ENCODE peak calls at places on chromosomes 16 and 17, in eight cellular contexts. One of them, this sample, is unnamed.

GRCh38 chr17:82278786-82279379 is 5.4 kb upstream of the CSNK1D start:
- DNase-seq in sigmoid colon: no peak
- DNase-seq in endothelial cell of umbilical vein: no peak
- DNase-seq in K562: no peak
- DNase-seq in breast epithelium: no peak
- DNase-seq in HCT116: no peak
- DNase-seq in prostate gland: no peak
- DNase-seq in stomach: no peak
- DNase-seq in this sample: no peak

GRCh38 chr17:34637041-34637547 is 57.7 kb downstream of the TMEM132E start:
- DNase-seq in sigmoid colon: no peak
- DNase-seq in breast epithelium: no peak
- DNase-seq in HCT116: no peak
- DNase-seq in prostate gland: no peak
- DNase-seq in K562: no peak
- DNase-seq in endothelial cell of umbilical vein: no peak
- DNase-seq in stomach: no peak
- DNase-seq in this sample: no peak

GRCh38 chr17:8955021-8955420 is 10.5 kb downstream of the PIK3R5 start:
- DNase-seq in prostate gland: no peak
- DNase-seq in stomach: no peak
- DNase-seq in breast epithelium: no peak
- DNase-seq in HCT116: no peak
- DNase-seq in K562: no peak
- DNase-seq in endothelial cell of umbilical vein: no peak
- DNase-seq in sigmoid colon: no peak
- DNase-seq in this sample: no peak

GRCh38 chr16:89359296-89360147 is 130.8 kb downstream of the ANKRD11 start:
- DNase-seq in breast epithelium: no peak
- DNase-seq in prostate gland: no peak
- DNase-seq in HCT116: no peak
- DNase-seq in K562: no peak
- DNase-seq in endothelial cell of umbilical vein: peak
- DNase-seq in sigmoid colon: no peak
- DNase-seq in stomach: no peak
- DNase-seq in this sample: no peak

GRCh38 chr16:21524068-21524751 is 75.2 kb upstream of the METTL9 start:
- DNase-seq in prostate gland: no peak
- DNase-seq in breast epithelium: no peak
- DNase-seq in sigmoid colon: no peak
- DNase-seq in K562: no peak
- DNase-seq in stomach: no peak
- DNase-seq in endothelial cell of umbilical vein: no peak
- DNase-seq in HCT116: no peak
- DNase-seq in this sample: no peak

GRCh38 chr17:81641825-81642489 is 5.0 kb downstream of the TSPAN10 start:
- DNase-seq in K562: no peak
- DNase-seq in prostate gland: no peak
- DNase-seq in HCT116: no peak
- DNase-seq in sigmoid colon: no peak
- DNase-seq in endothelial cell of umbilical vein: no peak
- DNase-seq in breast epithelium: no peak
- DNase-seq in stomach: no peak
- DNase-seq in this sample: no peak

GRCh38 chr17:20944014-20944905 is 98.6 kb downstream of the USP22 start:
- DNase-seq in K562: peak
- DNase-seq in sigmoid colon: no peak
- DNase-seq in breast epithelium: peak
- DNase-seq in endothelial cell of umbilical vein: no peak
- DNase-seq in stomach: peak
- DNase-seq in HCT116: peak
- DNase-seq in prostate gland: peak
- DNase-seq in this sample: no peak

GRCh38 chr17:56751145-56751743 is 82.5 kb downstream of the C17orf67 start:
- DNase-seq in HCT116: no peak
- DNase-seq in sigmoid colon: no peak
- DNase-seq in breast epithelium: no peak
- DNase-seq in endothelial cell of umbilical vein: peak
- DNase-seq in prostate gland: no peak
- DNase-seq in stomach: no peak
- DNase-seq in K562: no peak
- DNase-seq in this sample: no peak

GRCh38 chr17:52027081-52027480 is 131.4 kb downstream of the CA10 start:
- DNase-seq in stomach: no peak
- DNase-seq in sigmoid colon: no peak
- DNase-seq in breast epithelium: no peak
- DNase-seq in K562: no peak
- DNase-seq in HCT116: no peak
- DNase-seq in prostate gland: no peak
- DNase-seq in endothelial cell of umbilical vein: no peak
- DNase-seq in this sample: no peak

GRCh38 chr17:65537845-65538678 is 23.4 kb downstream of the AXIN2 start:
- DNase-seq in stomach: no peak
- DNase-seq in K562: peak
- DNase-seq in sigmoid colon: no peak
- DNase-seq in prostate gland: no peak
- DNase-seq in HCT116: no peak
- DNase-seq in endothelial cell of umbilical vein: no peak
- DNase-seq in breast epithelium: no peak
- DNase-seq in this sample: no peak

GRCh38 chr16:1183235-1183907 is 30.5 kb downstream of the CACNA1H start:
- DNase-seq in HCT116: no peak
- DNase-seq in prostate gland: no peak
- DNase-seq in breast epithelium: no peak
- DNase-seq in endothelial cell of umbilical vein: peak
- DNase-seq in K562: no peak
- DNase-seq in stomach: no peak
- DNase-seq in sigmoid colon: peak
- DNase-seq in this sample: no peak

GRCh38 chr16:6884002-6884401 is 448.6 kb upstream of the RBFOX1 start:
- DNase-seq in prostate gland: no peak
- DNase-seq in sigmoid colon: no peak
- DNase-seq in K562: no peak
- DNase-seq in stomach: no peak
- DNase-seq in HCT116: no peak
- DNase-seq in breast epithelium: no peak
- DNase-seq in endothelial cell of umbilical vein: no peak
- DNase-seq in this sample: no peak

GRCh38 chr17:491086-492014 is 138.7 kb upstream of the RPH3AL start:
- DNase-seq in breast epithelium: peak
- DNase-seq in sigmoid colon: peak
- DNase-seq in stomach: peak
- DNase-seq in K562: peak
- DNase-seq in HCT116: no peak
- DNase-seq in endothelial cell of umbilical vein: peak
- DNase-seq in prostate gland: peak
- DNase-seq in this sample: peak

GRCh38 chr17:29573871-29574731 is 5.6 kb downstream of the TP53I13 start:
- DNase-seq in prostate gland: no peak
- DNase-seq in HCT116: no peak
- DNase-seq in endothelial cell of umbilical vein: no peak
- DNase-seq in sigmoid colon: peak
- DNase-seq in K562: no peak
- DNase-seq in stomach: no peak
- DNase-seq in breast epithelium: no peak
- DNase-seq in this sample: no peak

GRCh38 chr16:78684040-78684611 is 584.7 kb downstream of the WWOX start:
- DNase-seq in K562: no peak
- DNase-seq in stomach: peak
- DNase-seq in breast epithelium: no peak
- DNase-seq in HCT116: no peak
- DNase-seq in sigmoid colon: peak
- DNase-seq in prostate gland: no peak
- DNase-seq in endothelial cell of umbilical vein: no peak
- DNase-seq in this sample: no peak

GRCh38 chr16:51507286-51507685 is 356.2 kb upstream of the SALL1 start:
- DNase-seq in prostate gland: no peak
- DNase-seq in K562: no peak
- DNase-seq in stomach: no peak
- DNase-seq in sigmoid colon: no peak
- DNase-seq in breast epithelium: no peak
- DNase-seq in HCT116: no peak
- DNase-seq in endothelial cell of umbilical vein: no peak
- DNase-seq in this sample: no peak

GRCh38 chr17:15287533-15288267 is 22.6 kb upstream of the PMP22 start:
- DNase-seq in breast epithelium: no peak
- DNase-seq in stomach: no peak
- DNase-seq in sigmoid colon: peak
- DNase-seq in endothelial cell of umbilical vein: no peak
- DNase-seq in prostate gland: no peak
- DNase-seq in K562: no peak
- DNase-seq in HCT116: no peak
- DNase-seq in this sample: no peak

GRCh38 chr17:9755083-9755482 is 36.3 kb downstream of the DHRS7C start:
- DNase-seq in stomach: no peak
- DNase-seq in sigmoid colon: no peak
- DNase-seq in breast epithelium: no peak
- DNase-seq in prostate gland: no peak
- DNase-seq in HCT116: no peak
- DNase-seq in endothelial cell of umbilical vein: no peak
- DNase-seq in K562: no peak
- DNase-seq in this sample: no peak

GRCh38 chr16:74107795-74108610 is 188.6 kb upstream of the PSMD7 start:
- DNase-seq in HCT116: peak
- DNase-seq in breast epithelium: no peak
- DNase-seq in prostate gland: peak
- DNase-seq in stomach: peak
- DNase-seq in sigmoid colon: no peak
- DNase-seq in endothelial cell of umbilical vein: peak
- DNase-seq in K562: peak
- DNase-seq in this sample: no peak

GRCh38 chr17:43389022-43389947 is 9.5 kb upstream of the ARL4D start:
- DNase-seq in sigmoid colon: peak
- DNase-seq in endothelial cell of umbilical vein: peak
- DNase-seq in stomach: peak
- DNase-seq in HCT116: peak
- DNase-seq in breast epithelium: peak
- DNase-seq in K562: peak
- DNase-seq in prostate gland: peak
- DNase-seq in this sample: peak

GRCh38 chr16:23222929-23223328 is 40.4 kb downstream of the SCNN1G start:
- DNase-seq in HCT116: no peak
- DNase-seq in breast epithelium: no peak
- DNase-seq in stomach: no peak
- DNase-seq in sigmoid colon: no peak
- DNase-seq in prostate gland: no peak
- DNase-seq in K562: no peak
- DNase-seq in endothelial cell of umbilical vein: no peak
- DNase-seq in this sample: no peak

GRCh38 chr17:64077409-64077808 is 52.5 kb downstream of the ERN1 start:
- DNase-seq in endothelial cell of umbilical vein: no peak
- DNase-seq in HCT116: no peak
- DNase-seq in prostate gland: no peak
- DNase-seq in breast epithelium: no peak
- DNase-seq in stomach: peak
- DNase-seq in K562: no peak
- DNase-seq in sigmoid colon: no peak
- DNase-seq in this sample: no peak

GRCh38 chr16:12461201-12461600 is 342.5 kb downstream of the CPPED1 start:
- DNase-seq in K562: no peak
- DNase-seq in stomach: no peak
- DNase-seq in sigmoid colon: no peak
- DNase-seq in breast epithelium: no peak
- DNase-seq in endothelial cell of umbilical vein: no peak
- DNase-seq in prostate gland: no peak
- DNase-seq in HCT116: no peak
- DNase-seq in this sample: no peak

GRCh38 chr17:3536736-3537135 is 20.9 kb downstream of the TRPV3 start:
- DNase-seq in sigmoid colon: no peak
- DNase-seq in endothelial cell of umbilical vein: no peak
- DNase-seq in HCT116: no peak
- DNase-seq in stomach: no peak
- DNase-seq in breast epithelium: no peak
- DNase-seq in prostate gland: no peak
- DNase-seq in K562: no peak
- DNase-seq in this sample: no peak
- TF ChIP-seq POLR2A in sigmoid colon: no peak
- TF ChIP-seq POLR2A in endothelial cell of umbilical vein: no peak
- TF ChIP-seq POLR2A in HCT116: no peak
- TF ChIP-seq POLR2A in stomach: no peak
- TF ChIP-seq POLR2A in breast epithelium: no peak
- TF ChIP-seq POLR2A in prostate gland: no peak
- TF ChIP-seq POLR2A in K562: no peak
- TF ChIP-seq POLR2A in this sample: no peak

GRCh38 chr17:17042851-17043667 is 802 bp downstream of the MPRIP start:
- DNase-seq in K562: peak
- DNase-seq in sigmoid colon: no peak
- DNase-seq in breast epithelium: no peak
- DNase-seq in endothelial cell of umbilical vein: peak
- DNase-seq in prostate gland: no peak
- DNase-seq in stomach: no peak
- DNase-seq in HCT116: no peak
- DNase-seq in this sample: no peak
- TF ChIP-seq POLR2AphosphoS5 in K562: no peak
- TF ChIP-seq POLR2AphosphoS5 in sigmoid colon: no peak
- TF ChIP-seq POLR2AphosphoS5 in breast epithelium: no peak
- TF ChIP-seq POLR2AphosphoS5 in endothelial cell of umbilical vein: no peak
- TF ChIP-seq POLR2AphosphoS5 in prostate gland: no peak
- TF ChIP-seq POLR2AphosphoS5 in stomach: peak
- TF ChIP-seq POLR2AphosphoS5 in HCT116: no peak
- TF ChIP-seq POLR2AphosphoS5 in this sample: no peak

DNA sequence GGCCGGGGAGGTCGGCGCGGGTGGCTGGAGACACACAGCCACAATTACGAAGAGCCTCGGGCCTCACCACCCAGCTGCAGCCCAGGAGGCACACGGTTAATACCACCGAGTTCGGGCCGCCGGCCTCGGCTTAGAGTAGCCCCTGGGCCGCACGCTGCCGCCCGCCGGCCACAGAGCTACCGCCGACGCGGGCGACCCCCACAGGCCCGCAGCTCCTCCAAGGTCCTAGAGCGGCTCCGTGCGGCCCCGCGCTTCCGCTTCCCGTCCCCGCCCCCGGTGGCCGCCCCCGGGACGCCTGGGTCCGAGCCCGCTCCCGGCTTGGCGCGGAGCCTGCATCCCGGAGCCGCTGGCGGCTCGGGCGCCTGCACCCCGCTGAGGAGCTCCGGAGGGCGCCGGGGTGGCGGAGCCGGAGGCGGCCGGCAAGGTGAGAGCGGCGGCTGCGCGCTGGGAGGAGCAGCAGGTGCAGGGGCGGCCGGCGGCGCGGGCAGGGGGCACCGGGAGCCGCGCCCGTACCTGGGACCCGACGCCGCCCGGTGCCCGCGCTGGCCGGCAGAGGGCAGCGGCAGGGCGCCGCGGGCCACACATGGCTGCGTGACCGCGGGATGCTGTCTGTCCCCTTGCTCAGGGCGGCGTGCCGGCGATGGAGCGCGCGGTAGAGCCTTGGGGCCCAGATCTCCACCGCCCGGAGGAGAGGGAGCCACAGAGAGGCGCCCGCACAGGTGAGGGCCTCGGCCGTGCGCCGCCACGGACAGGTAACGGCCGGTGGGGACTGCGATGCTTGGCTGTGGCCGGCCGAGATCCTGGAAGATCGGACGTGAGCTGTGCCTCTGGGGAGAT is at the start of gene ZNF48:
- DNase-seq in sigmoid colon: peak
- DNase-seq in K562: peak
- DNase-seq in endothelial cell of umbilical vein: peak
- DNase-seq in stomach: peak
- DNase-seq in prostate gland: peak
- DNase-seq in HCT116: peak
- DNase-seq in breast epithelium: peak
- DNase-seq in this sample: peak
- TF ChIP-seq POLR2A in sigmoid colon: no peak
- TF ChIP-seq POLR2A in K562: peak
- TF ChIP-seq POLR2A in endothelial cell of umbilical vein: peak
- TF ChIP-seq POLR2A in stomach: no peak
- TF ChIP-seq POLR2A in prostate gland: peak
- TF ChIP-seq POLR2A in HCT116: no peak
- TF ChIP-seq POLR2A in breast epithelium: no peak
- TF ChIP-seq POLR2A in this sample: peak

GRCh38 chr17:48841395-48841831 is 10.6 kb downstream of the CALCOCO2 start:
- DNase-seq in breast epithelium: no peak
- DNase-seq in stomach: no peak
- DNase-seq in endothelial cell of umbilical vein: peak
- DNase-seq in K562: no peak
- DNase-seq in prostate gland: peak
- DNase-seq in HCT116: no peak
- DNase-seq in sigmoid colon: no peak
- DNase-seq in this sample: no peak
- TF ChIP-seq POLR2AphosphoS5 in breast epithelium: peak
- TF ChIP-seq POLR2AphosphoS5 in stomach: peak
- TF ChIP-seq POLR2AphosphoS5 in endothelial cell of umbilical vein: no peak
- TF ChIP-seq POLR2AphosphoS5 in K562: no peak
- TF ChIP-seq POLR2AphosphoS5 in prostate gland: peak
- TF ChIP-seq POLR2AphosphoS5 in HCT116: no peak
- TF ChIP-seq POLR2AphosphoS5 in sigmoid colon: peak
- TF ChIP-seq POLR2AphosphoS5 in this sample: no peak

This sample was measured in GM12892.